ENCODE peak calls at places on chromosome 13, in ten cellular contexts. K, U, Y, D, E, I, W, L, N and T are unnamed samples.

GRCh38 chr13:28885191-28885590 is 65.1 kb downstream of the MTUS2 start:
- DNase-seq in I (no peak), U (no peak), L (no peak), N (no peak), K (no peak), Y (no peak), W (no peak), D (no peak), E (no peak), T (no peak)

GRCh38 chr13:97798171-97798821 is 155.2 kb upstream of the IPO5 start:
- DNase-seq in D (no peak), N (no peak), E (no peak), Y (peak; percentile 37), U (no peak), L (no peak), W (no peak), K (no peak), I (no peak), T (no peak)

GRCh38 chr13:39144941-39145533 is 106.8 kb downstream of the NHLRC3 start:
- DNase-seq in N (peak; percentile 40), K (peak; percentile 72), D (peak; percentile 53), Y (peak; percentile 70), E (peak; percentile 60), L (peak; percentile 43), W (peak; percentile 33), I (peak; percentile 66), U (peak; percentile 76), T (no peak)

GRCh38 chr13:43583331-43583730 is 203.4 kb downstream of the ENOX1 start:
- DNase-seq in I (no peak), L (no peak), N (no peak), E (no peak), W (no peak), D (no peak), K (no peak), Y (no peak), U (no peak), T (no peak)

GRCh38 chr13:85997587-85997986 is 198.4 kb upstream of the SLITRK6 start:
- DNase-seq in E (no peak), W (no peak), L (no peak), I (no peak), D (no peak), U (no peak), K (no peak), Y (peak; percentile 71), N (no peak), T (no peak)

GRCh38 chr13:75788494-75788991 is 152.4 kb downstream of the LMO7 start:
- DNase-seq in W (peak; percentile 66), N (no peak), D (peak; percentile 55), U (peak; percentile 75), I (no peak), K (peak; percentile 33), L (peak; percentile 94), E (no peak), Y (no peak), T (no peak)

GRCh38 chr13:43316997-43317396 is 293.6 kb downstream of the DNAJC15 start:
- DNase-seq in W (no peak), N (no peak), L (peak; percentile 97), D (peak; percentile 48), E (no peak), U (no peak), I (peak; percentile 22), Y (peak; percentile 31), K (peak; percentile 8), T (no peak)

GRCh38 chr13:22738357-22738756 is 442.4 kb upstream of the SGCG start:
- DNase-seq in E (no peak), K (no peak), Y (no peak), W (no peak), D (no peak), N (no peak), U (no peak), I (no peak), L (no peak), T (no peak)

GRCh38 chr13:90686438-90686837 is 661.0 kb upstream of the MIR17HG start:
- DNase-seq in Y (peak; percentile 82), W (no peak), L (no peak), K (peak; percentile 4), N (no peak), D (peak; percentile 68), I (peak; percentile 6), U (no peak), E (no peak), T (no peak)

GRCh38 chr13:27954406-27954851 is 14.7 kb downstream of the CDX2 start:
- DNase-seq in Y (no peak), L (no peak), I (peak; percentile 25), W (peak; percentile 53), D (no peak), N (no peak), E (no peak), K (no peak), U (no peak), T (no peak)

GRCh38 chr13:80469841-80470378 is 129.0 kb upstream of the SPRY2 start:
- DNase-seq in E (peak; percentile 79), W (peak; percentile 37), K (peak; percentile 73), U (peak; percentile 71), I (peak; percentile 74), D (peak; percentile 92), N (peak; percentile 77), Y (peak; percentile 91), L (no peak), T (peak; percentile 93)

GRCh38 chr13:20439261-20439660 is 86.4 kb downstream of the CRYL1 start:
- DNase-seq in Y (no peak), I (no peak), U (no peak), N (no peak), L (no peak), D (no peak), K (no peak), W (no peak), E (no peak), T (no peak)

GRCh38 chr13:50940509-50940908 is 30.9 kb downstream of the RNASEH2B start:
- DNase-seq in W (no peak), Y (no peak), I (no peak), D (no peak), N (no peak), U (no peak), K (no peak), E (no peak), L (no peak), T (no peak)

GRCh38 chr13:29165216-29165615 is 345.1 kb downstream of the MTUS2 start:
- DNase-seq in W (no peak), I (no peak), D (no peak), L (no peak), Y (no peak), U (no peak), N (no peak), E (no peak), K (no peak), T (no peak)

GRCh38 chr13:66992183-66992582 is 238.0 kb downstream of the PCDH9 start:
- DNase-seq in U (no peak), W (no peak), L (peak; percentile 44), E (no peak), K (no peak), I (no peak), N (no peak), Y (peak; percentile 67), D (peak; percentile 56), T (no peak)

DNA sequence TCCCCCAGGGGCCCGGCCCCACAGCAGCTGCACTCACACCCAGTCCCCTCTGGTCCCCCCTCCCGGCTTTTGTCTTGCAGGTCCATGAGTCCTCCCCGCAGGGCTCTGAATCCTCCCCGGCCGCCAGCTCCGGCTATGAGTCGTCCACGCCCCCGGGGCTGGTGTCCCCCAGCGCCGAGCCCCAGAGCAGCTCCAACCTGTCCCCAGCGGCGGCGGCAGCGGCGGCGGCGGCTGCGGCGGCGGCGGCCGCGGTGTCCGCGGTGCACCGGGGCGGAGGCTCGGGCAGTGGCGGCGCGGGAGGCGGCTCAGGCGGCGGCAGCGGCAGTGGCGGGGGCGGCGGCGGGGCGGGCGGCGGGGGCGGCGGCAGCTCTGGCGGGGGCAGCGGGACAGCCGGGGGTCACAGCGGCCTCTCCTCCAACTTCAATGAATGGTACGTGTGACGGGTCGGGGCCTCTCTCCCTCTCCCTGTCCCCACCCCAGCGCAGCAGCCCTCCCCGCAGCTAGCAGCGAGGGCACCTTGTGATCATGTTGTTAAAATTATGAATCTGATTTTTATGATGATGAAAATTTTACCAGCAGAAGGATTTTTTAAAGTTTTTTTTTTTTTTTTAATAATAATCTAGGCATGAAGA is 3.8 kb downstream of the ZIC2 start:
- DNase-seq in Y (no peak), E (no peak), K (no peak), U (no peak), L (no peak), I (no peak), N (no peak), W (no peak), D (no peak), T (no peak)
- H3K27me3 ChIP-seq in Y (peaks cover 66% of the 10 kb centered on the region), E (peaks cover 39% of the 10 kb centered on the region), K (peaks cover 86% of the 10 kb centered on the region), U (peaks cover 98% of the 10 kb centered on the region), L (no peaks in the 10 kb centered on the region), I (peaks cover 82% of the 10 kb centered on the region), N (peaks cover 100% of the 10 kb centered on the region), W (peaks cover 99% of the 10 kb centered on the region), D (no peaks in the 10 kb centered on the region), T (peaks cover 56% of the 10 kb centered on the region)

GRCh38 chr13:111429064-111429558 is 108.7 kb downstream of the TEX29 start:
- DNase-seq in K (peak; percentile 17), N (no peak), Y (peak; percentile 21), D (peak; percentile 73), E (no peak), W (peak; percentile 43), I (peak; percentile 72), U (peak; percentile 64), L (peak; percentile 16), T (no peak)
- H3K4me3 ChIP-seq in K (no peak overlapping the region), N (peak overlapping the region; percentile 28), Y (no peak overlapping the region), D (no peak overlapping the region), E (no peak overlapping the region), W (no peak overlapping the region), I (no peak overlapping the region), U (no peak overlapping the region), L (no peak overlapping the region), T (no peak overlapping the region)

DNA sequence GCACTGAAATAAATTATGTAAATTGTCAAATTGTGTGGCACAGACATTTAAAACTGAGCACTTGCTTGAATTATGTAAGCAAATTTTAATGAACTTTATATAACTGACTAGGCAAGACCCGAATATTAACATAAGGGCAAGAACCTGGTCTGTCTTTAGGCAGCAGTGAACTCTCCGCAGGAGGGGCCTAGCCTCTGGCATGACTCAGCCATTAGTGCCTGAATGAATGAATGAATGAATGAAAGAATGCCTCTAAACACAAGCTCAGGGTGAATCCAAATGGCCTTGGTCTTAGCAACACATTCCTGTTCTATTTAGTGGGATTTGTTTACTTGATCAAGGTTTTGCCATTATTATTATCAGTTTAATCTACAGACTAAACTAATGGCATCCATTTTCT is 654.7 kb upstream of the ARGLU1 start:
- DNase-seq in W (no peak), K (no peak), Y (no peak), N (no peak), D (no peak), E (no peak), I (no peak), U (no peak), L (no peak), T (no peak)
- H3K27me3 ChIP-seq in W (no peaks in the 10 kb centered on the region), K (no peaks in the 10 kb centered on the region), Y (no peaks in the 10 kb centered on the region), N (no peaks in the 10 kb centered on the region), D (no peaks in the 10 kb centered on the region), E (no peaks in the 10 kb centered on the region), I (no peaks in the 10 kb centered on the region), U (no peaks in the 10 kb centered on the region), L (no peaks in the 10 kb centered on the region), T (no peaks in the 10 kb centered on the region)

DNA sequence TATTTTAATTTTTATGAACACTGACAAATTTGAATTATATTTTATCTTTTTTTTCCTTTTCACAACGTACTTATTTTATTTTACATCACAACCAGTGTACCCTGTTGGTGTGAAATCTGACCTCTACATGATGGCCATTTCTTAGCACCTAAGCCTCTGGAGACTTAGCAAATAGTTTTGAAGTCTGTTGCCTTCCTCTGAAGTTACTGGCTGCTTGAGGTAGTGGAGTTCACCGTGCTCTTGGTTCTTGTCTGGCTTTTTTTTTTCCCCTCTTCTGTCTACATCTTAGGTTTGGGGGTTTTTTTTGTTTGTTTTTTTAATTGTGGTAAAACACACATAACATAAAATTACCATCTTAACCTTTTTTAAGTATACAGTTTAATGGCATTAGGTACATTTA is 94.2 kb upstream of the MLNR start:
- DNase-seq in W (no peak), D (no peak), U (no peak), L (no peak), Y (no peak), I (no peak), K (no peak), E (no peak), N (no peak), T (no peak)
- H3K4me3 ChIP-seq in W (no peak overlapping the region), D (no peak overlapping the region), U (no peak overlapping the region), L (no peak overlapping the region), Y (no peak overlapping the region), I (no peak overlapping the region), K (no peak overlapping the region), E (no peak overlapping the region), N (no peak overlapping the region), T (no peak overlapping the region)